ENCODE peak calls at places on chromosome 18, in seven cellular contexts. N is CD8-positive, alpha-beta T cell; U is psoas muscle; C is fibroblast of lung; O is body of pancreas; H is left lung; Q is GM13976. F is an unnamed sample.
A peak's percentile ranks its signal among the peaks of the same experiment; 100 is the strongest.

GRCh38 chr18:48409591-48410094 is 460 bp upstream of the ZBTB7C start:
- DNase-seq in N (no peak), U (peak; percentile 63), C (peak; percentile 23), O (peak; percentile 20), H (peak; percentile 83), Q (peak; percentile 45), F (no peak)

GRCh38 chr18:58363767-58364540 is 264.9 kb downstream of the ALPK2 start:
- DNase-seq in N (no peak), U (no peak), C (peak; percentile 36), O (no peak), H (no peak), Q (no peak), F (no peak)

GRCh38 chr18:34740724-34741123 is 30.6 kb downstream of the DTNA start:
- DNase-seq in N (no peak), U (no peak), C (no peak), O (no peak), H (no peak), Q (no peak), F (no peak)

GRCh38 chr18:64886995-64887394 is 738.1 kb upstream of the LINC00305 start:
- DNase-seq in N (no peak), U (no peak), C (no peak), O (no peak), H (no peak), Q (no peak), F (no peak)

GRCh38 chr18:79300382-79300781 is 95.3 kb upstream of the NFATC1 start:
- DNase-seq in N (no peak), U (no peak), C (no peak), O (no peak), H (no peak), Q (no peak), F (no peak)

GRCh38 chr18:43533371-43533770 is 256.1 kb upstream of the SYT4 start:
- DNase-seq in N (no peak), U (no peak), C (peak; percentile 23), O (no peak), H (no peak), Q (no peak), F (no peak)

GRCh38 chr18:51009071-51009470 is 20.9 kb upstream of the SMAD4 start:
- DNase-seq in N (no peak), U (no peak), C (no peak), O (no peak), H (no peak), Q (no peak), F (no peak)

GRCh38 chr18:2083691-2084090 is 487.6 kb downstream of the METTL4 start:
- DNase-seq in N (no peak), U (no peak), C (no peak), O (no peak), H (no peak), Q (no peak), F (no peak)

GRCh38 chr18:77076111-77076510 is 56.5 kb downstream of the MBP start:
- DNase-seq in N (no peak), U (no peak), C (no peak), O (no peak), H (no peak), Q (no peak), F (no peak)

GRCh38 chr18:45168883-45169585 is 446.2 kb upstream of the SLC14A2 start:
- DNase-seq in N (no peak), U (no peak), C (peak; percentile 92), O (no peak), H (no peak), Q (no peak), F (no peak)

GRCh38 chr18:3710712-3711269 is 260.8 kb downstream of the TGIF1 start:
- DNase-seq in N (no peak), U (peak; percentile 43), C (peak; percentile 17), O (peak; percentile 68), H (no peak), Q (no peak), F (no peak)

GRCh38 chr18:59918320-59918755 is 18.5 kb downstream of the PMAIP1 start:
- DNase-seq in N (no peak), U (peak; percentile 34), C (peak; percentile 61), O (no peak), H (peak; percentile 87), Q (no peak), F (peak; percentile 33)

GRCh38 chr18:67282796-67283195 is 233.7 kb downstream of the DSEL start:
- DNase-seq in N (no peak), U (no peak), C (no peak), O (no peak), H (no peak), Q (no peak), F (no peak)

GRCh38 chr18:79510731-79511141 is 115.0 kb downstream of the NFATC1 start:
- DNase-seq in N (no peak), U (no peak), C (no peak), O (peak; percentile 9), H (peak; percentile 74), Q (no peak), F (peak; percentile 16)

GRCh38 chr18:73881396-73881795 is 266.2 kb downstream of the FBXO15 start:
- DNase-seq in N (no peak), U (no peak), C (no peak), O (no peak), H (no peak), Q (no peak), F (no peak)

GRCh38 chr18:48007955-48008701 is 77.7 kb upstream of the SMAD2 start:
- DNase-seq in N (peak; percentile 36), U (peak; percentile 68), C (no peak), O (peak; percentile 75), H (peak; percentile 91), Q (peak; percentile 87), F (peak; percentile 82)

GRCh38 chr18:60022671-60023276 is 123.0 kb downstream of the PMAIP1 start:
- DNase-seq in N (no peak), U (no peak), C (peak; percentile 14), O (no peak), H (no peak), Q (no peak), F (no peak)

GRCh38 chr18:60446821-60447220 is 74.2 kb upstream of the MC4R start:
- DNase-seq in N (no peak), U (no peak), C (peak; percentile 40), O (no peak), H (peak; percentile 41), Q (no peak), F (peak; percentile 33)

GRCh38 chr18:57998461-57998860 is 45.6 kb upstream of the NEDD4L start:
- DNase-seq in N (no peak), U (no peak), C (no peak), O (no peak), H (no peak), Q (no peak), F (no peak)

GRCh38 chr18:12686100-12686499 is 16.4 kb downstream of the CEP76 start:
- DNase-seq in N (no peak), U (no peak), C (peak; percentile 35), O (no peak), H (no peak), Q (no peak), F (no peak)

GRCh38 chr18:48772457-48772856 is 178.3 kb downstream of the SMAD7 start:
- DNase-seq in N (no peak), U (no peak), C (no peak), O (no peak), H (no peak), Q (no peak), F (no peak)

DNA sequence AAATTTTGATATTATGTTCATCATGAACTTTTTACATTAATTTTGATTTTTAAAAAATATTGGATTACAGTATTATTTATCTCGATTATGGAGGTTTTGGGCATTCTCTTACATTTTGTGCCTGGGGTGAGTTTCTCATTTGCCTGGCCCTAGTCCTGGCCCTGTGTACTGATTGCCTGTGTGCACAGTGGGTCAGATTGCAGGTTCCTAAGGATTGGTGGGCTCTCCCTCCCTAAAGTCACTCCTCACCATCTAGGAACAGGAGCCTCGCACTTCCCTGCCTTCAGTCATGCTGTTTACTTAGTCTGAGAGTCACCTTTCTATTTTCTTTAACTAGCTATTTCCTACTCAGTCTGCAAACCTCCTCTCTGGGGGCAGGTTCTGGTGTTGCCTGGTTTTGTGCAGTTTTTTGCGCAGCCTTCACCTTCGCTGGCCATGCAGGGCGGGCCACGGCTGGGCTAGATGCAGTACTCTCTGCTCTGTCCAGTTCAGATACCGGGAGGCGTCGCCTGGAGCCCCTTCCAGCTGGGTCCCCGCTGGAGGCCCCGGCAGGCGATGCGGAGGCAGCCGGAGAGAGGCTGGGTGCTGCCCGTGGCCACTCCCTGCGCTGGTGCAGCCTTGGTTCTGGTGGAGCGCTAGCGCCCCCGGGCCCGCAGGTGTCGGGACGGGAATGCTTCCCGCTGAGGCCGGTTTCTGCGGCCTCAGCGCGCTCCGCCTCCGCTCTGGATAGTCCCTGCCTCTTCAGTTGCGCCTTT is 23.3 kb upstream of the MC5R start:
- DNase-seq in N (peak; percentile 8), U (peak; percentile 60), C (peak; percentile 26), O (peak; percentile 64), H (peak; percentile 87), Q (peak; percentile 71), F (peak; percentile 77)
- TF ChIP-seq CTCF in N (no peak), U (peak; percentile 47), C (peak; percentile 33), O (peak; percentile 53), H (no peak), Q (peak; percentile 37), F (no peak)

GRCh38 chr18:31042391-31043181 is at the start of gene DSC3:
- DNase-seq in N (no peak), U (peak; percentile 13), C (peak; percentile 18), O (peak; percentile 14), H (peak; percentile 82), Q (peak; percentile 40), F (peak; percentile 72)

GRCh38 chr18:31044926-31045325 is 2.4 kb upstream of the DSC3 start:
- DNase-seq in N (no peak), U (no peak), C (peak; percentile 11), O (no peak), H (no peak), Q (no peak), F (no peak)

GRCh38 chr18:31045599-31045998 is 3.1 kb upstream of the DSC3 start:
- DNase-seq in N (no peak), U (no peak), C (no peak), O (no peak), H (no peak), Q (no peak), F (no peak)

GRCh38 chr18:31042068-31042390 is 513 bp downstream of the DSC3 start:
- DNase-seq in N (no peak), U (no peak), C (no peak), O (no peak), H (no peak), Q (no peak), F (no peak)

GRCh38 chr18:31043709-31044108 is 1.2 kb upstream of the DSC3 start:
- DNase-seq in N (no peak), U (no peak), C (no peak), O (no peak), H (no peak), Q (no peak), F (no peak)
- TF ChIP-seq CTCF in N (no peak), U (no peak), C (no peak), O (no peak), H (no peak), Q (no peak), F (no peak)

DNA sequence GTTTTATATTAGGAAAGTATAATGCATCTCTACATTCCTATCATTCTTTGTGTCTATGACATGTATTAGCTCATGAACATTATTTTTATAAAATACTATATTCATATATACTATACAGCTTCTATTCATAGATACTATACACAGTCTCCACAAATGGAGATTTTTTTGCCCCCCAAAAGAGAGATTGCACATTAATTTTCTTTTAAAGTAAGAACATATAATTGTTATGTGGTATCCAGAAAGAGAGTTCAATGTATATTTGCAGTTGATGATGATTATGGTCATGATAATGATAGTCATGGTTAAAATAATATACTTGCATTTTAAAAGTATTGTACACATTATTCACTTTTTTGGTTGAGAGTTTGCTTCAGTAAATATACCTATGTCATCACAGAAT is 445.3 kb downstream of the DSC3 start:
- DNase-seq in N (no peak), U (no peak), C (no peak), O (no peak), H (no peak), Q (no peak), F (no peak)
- TF ChIP-seq CTCF in N (no peak), U (no peak), C (no peak), O (no peak), H (no peak), Q (no peak), F (no peak)

GRCh38 chr18:21242141-21243040 is at the start of gene GREB1L:
- DNase-seq in N (no peak), U (peak; percentile 61), C (peak; percentile 21), O (peak; percentile 29), H (peak; percentile 84), Q (peak; percentile 69), F (peak; percentile 86)
- TF ChIP-seq CTCF in N (no peak), U (peak; percentile 29), C (no peak), O (no peak), H (no peak), Q (no peak), F (peak; percentile 22)

F was measured in glutamatergic neuron.